ENCODE peak calls at places on chromosomes 11 and 22, in four cellular contexts. Y is transverse colon, A is K562, I is stomach. O is an unnamed sample.

GRCh38 chr22:48436201-48436931 is 1391.3 kb downstream of the BRD1 start:
- DNase-seq in Y (no peak), A (no peak), I (no peak), O (no peak)

GRCh38 chr22:45314054-45314721 is 4.5 kb downstream of the FAM118A start:
- DNase-seq in Y (no peak), A (peak), I (no peak), O (no peak)

GRCh38 chr11:8533332-8533731 is 60.7 kb downstream of the STK33 start:
- DNase-seq in Y (no peak), A (no peak), I (no peak), O (no peak)

GRCh38 chr11:130840683-130841082 is 75.6 kb downstream of the SNX19 start:
- DNase-seq in Y (no peak), A (no peak), I (no peak), O (no peak)

GRCh38 chr11:119101759-119102423 is at the start of gene DPAGT1:
- DNase-seq in Y (peak), A (peak), I (peak), O (peak)

GRCh38 chr22:17171313-17172171 is 12.5 kb upstream of the HDHD5 start:
- DNase-seq in Y (peak), A (peak), I (peak), O (peak)

GRCh38 chr11:117668291-117668690 is 128.7 kb downstream of the DSCAML1 start:
- DNase-seq in Y (no peak), A (no peak), I (no peak), O (no peak)

GRCh38 chr11:63862923-63863322 is 24.0 kb downstream of the MARK2 start:
- DNase-seq in Y (peak), A (no peak), I (peak), O (no peak)

GRCh38 chr22:12613199-12613598 is 2914.8 kb upstream of the OR11H1 start:
- DNase-seq in Y (no peak), A (no peak), I (no peak), O (no peak)

GRCh38 chr11:45919806-45920530 is 2.3 kb upstream of the PEX16 start:
- DNase-seq in Y (no peak), A (no peak), I (peak), O (peak)

GRCh38 chr11:61489833-61490585 is 18.5 kb upstream of the LRRC10B start:
- DNase-seq in Y (no peak), A (peak), I (no peak), O (no peak)

GRCh38 chr22:26835023-26835422 is 177.6 kb downstream of the MIAT start:
- DNase-seq in Y (no peak), A (no peak), I (no peak), O (no peak)

GRCh38 chr22:42743501-42743991 is 22.9 kb upstream of the A4GALT start:
- DNase-seq in Y (peak), A (no peak), I (no peak), O (peak)

GRCh38 chr11:117187428-117187798 is 8.9 kb downstream of the SIDT2 start:
- DNase-seq in Y (no peak), A (no peak), I (peak), O (no peak)

GRCh38 chr22:36775589-36775965 is 342 bp downstream of the IFT27 start:
- DNase-seq in Y (peak), A (no peak), I (peak), O (peak)

GRCh38 chr22:22074634-22075381 is 92.2 kb upstream of the TOP3B start:
- DNase-seq in Y (no peak), A (no peak), I (no peak), O (no peak)

GRCh38 chr11:72668645-72669347 is 5.4 kb downstream of the PDE2A start:
- DNase-seq in Y (no peak), A (no peak), I (no peak), O (no peak)

GRCh38 chr11:128394436-128395089 is 192.8 kb downstream of the ETS1 start:
- DNase-seq in Y (no peak), A (no peak), I (no peak), O (no peak)

GRCh38 chr11:64201524-64201923 is 5.0 kb upstream of the FERMT3 start:
- DNase-seq in Y (no peak), A (no peak), I (no peak), O (no peak)

GRCh38 chr11:19394525-19395016 is 153.8 kb upstream of the E2F8 start:
- DNase-seq in Y (no peak), A (no peak), I (no peak), O (no peak)

GRCh38 chr11:30549565-30549964 is 36.6 kb downstream of the MPPED2 start:
- DNase-seq in Y (no peak), A (no peak), I (no peak), O (no peak)

GRCh38 chr22:48662476-48663150 is 1165.1 kb downstream of the BRD1 start:
- DNase-seq in Y (no peak), A (no peak), I (no peak), O (no peak)

GRCh38 chr22:24153353-24153752 is 27.9 kb upstream of the SUSD2 start:
- DNase-seq in Y (peak), A (no peak), I (no peak), O (no peak)

GRCh38 chr11:86116386-86116726 is 47.5 kb upstream of the PICALM start:
- DNase-seq in Y (no peak), A (no peak), I (no peak), O (no peak)

GRCh38 chr11:130908061-130908460 is 8.2 kb downstream of the SNX19 start:
- DNase-seq in Y (no peak), A (no peak), I (no peak), O (no peak)

GRCh38 chr11:27234043-27234668 is 128.9 kb downstream of the CCDC34 start:
- DNase-seq in Y (peak), A (no peak), I (no peak), O (no peak)

GRCh38 chr22:26391623-26392022 is 37.4 kb upstream of the ASPHD2 start:
- DNase-seq in Y (no peak), A (no peak), I (no peak), O (no peak)

GRCh38 chr22:45972091-45972867 is 4.7 kb downstream of the WNT7B start:
- DNase-seq in Y (no peak), A (no peak), I (no peak), O (peak)

GRCh38 chr11:76947190-76947589 is 86.5 kb downstream of the ACER3 start:
- DNase-seq in Y (no peak), A (no peak), I (no peak), O (no peak)

GRCh38 chr11:128488471-128488870 is 98.9 kb downstream of the ETS1 start:
- DNase-seq in Y (no peak), A (no peak), I (no peak), O (no peak)

DNA sequence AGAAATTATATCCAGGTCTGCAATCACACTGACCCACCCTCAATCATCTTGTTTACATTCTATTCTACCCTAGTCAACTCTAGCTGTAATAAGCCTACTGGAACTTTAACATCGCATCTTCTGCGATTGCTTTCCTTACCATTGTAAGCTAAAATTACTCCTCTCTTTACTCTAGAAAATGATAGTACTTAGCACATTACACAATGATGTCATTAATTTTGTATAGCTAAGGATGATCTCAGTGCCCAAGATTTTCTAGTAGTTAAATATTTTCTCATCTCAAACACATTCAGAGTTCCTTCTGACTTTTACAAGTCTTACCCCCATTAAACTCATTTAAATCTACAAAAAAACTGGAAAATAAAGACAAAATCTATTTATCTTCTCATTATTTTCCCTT is 39.6 kb upstream of the CTSC start:
- DNase-seq in Y (no peak), A (no peak), I (no peak), O (no peak)
- TF ChIP-seq CTCF in Y (no peak), A (no peak), I (no peak), O (no peak)

GRCh38 chr11:68680541-68681231 is 3.7 kb upstream of the GAL start:
- DNase-seq in Y (no peak), A (no peak), I (no peak), O (no peak)
- TF ChIP-seq POLR2AphosphoS5 in Y (no peak), A (no peak), I (no peak), O (no peak)

GRCh38 chr11:70557742-70558485 is 159.6 kb downstream of the CTTN start:
- DNase-seq in Y (no peak), A (no peak), I (no peak), O (no peak)

GRCh38 chr11:70555092-70555491 is 156.8 kb downstream of the CTTN start:
- DNase-seq in Y (no peak), A (no peak), I (no peak), O (no peak)

GRCh38 chr11:70558651-70559050 is 160.3 kb downstream of the CTTN start:
- DNase-seq in Y (no peak), A (no peak), I (no peak), O (no peak)

GRCh38 chr11:70559516-70559915 is 161.2 kb downstream of the CTTN start:
- DNase-seq in Y (no peak), A (no peak), I (no peak), O (no peak)

DNA sequence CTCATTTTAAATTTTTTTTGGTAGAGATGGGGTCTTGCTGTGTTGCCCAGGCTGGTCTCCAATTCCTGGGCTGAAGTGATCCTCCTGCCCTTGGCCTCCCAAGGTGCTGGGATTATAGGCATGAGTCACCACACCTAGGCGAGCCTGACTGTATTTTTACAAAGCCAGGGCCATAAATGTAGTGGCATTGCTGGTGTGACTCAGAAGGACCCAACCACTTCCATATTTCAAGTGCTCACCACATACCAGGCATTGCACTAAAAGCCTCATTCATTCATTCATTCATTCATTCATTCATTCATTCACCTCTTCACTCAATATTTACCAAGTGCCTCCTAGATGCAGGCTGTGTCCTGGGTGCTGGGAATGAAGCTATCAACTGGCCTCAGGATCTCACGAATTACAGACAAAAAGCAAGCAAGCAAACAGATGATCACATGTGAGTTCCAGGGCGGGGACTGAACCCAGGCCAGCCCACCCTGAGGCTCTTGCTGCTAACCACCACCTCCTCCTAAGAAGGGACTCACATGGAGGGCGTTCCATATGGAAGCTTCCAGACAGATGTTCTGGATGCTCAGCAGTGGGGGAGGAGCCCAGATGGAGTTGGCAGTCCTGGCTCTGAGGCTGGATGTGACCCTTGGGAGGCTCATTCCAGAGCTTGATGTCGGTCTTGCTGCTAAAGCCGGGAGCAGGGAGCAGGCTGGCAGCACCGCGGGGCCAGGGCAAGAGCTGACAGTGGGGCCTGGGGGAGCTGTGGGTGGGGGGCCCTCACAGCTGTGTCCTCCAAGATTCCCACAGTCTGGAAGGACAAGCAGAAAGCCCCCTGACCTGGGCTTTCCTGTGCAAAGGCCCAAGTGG is 158.8 kb downstream of the CTTN start:
- DNase-seq in Y (peak), A (no peak), I (no peak), O (no peak)
- TF ChIP-seq CTCF in Y (no peak), A (no peak), I (no peak), O (no peak)

DNA sequence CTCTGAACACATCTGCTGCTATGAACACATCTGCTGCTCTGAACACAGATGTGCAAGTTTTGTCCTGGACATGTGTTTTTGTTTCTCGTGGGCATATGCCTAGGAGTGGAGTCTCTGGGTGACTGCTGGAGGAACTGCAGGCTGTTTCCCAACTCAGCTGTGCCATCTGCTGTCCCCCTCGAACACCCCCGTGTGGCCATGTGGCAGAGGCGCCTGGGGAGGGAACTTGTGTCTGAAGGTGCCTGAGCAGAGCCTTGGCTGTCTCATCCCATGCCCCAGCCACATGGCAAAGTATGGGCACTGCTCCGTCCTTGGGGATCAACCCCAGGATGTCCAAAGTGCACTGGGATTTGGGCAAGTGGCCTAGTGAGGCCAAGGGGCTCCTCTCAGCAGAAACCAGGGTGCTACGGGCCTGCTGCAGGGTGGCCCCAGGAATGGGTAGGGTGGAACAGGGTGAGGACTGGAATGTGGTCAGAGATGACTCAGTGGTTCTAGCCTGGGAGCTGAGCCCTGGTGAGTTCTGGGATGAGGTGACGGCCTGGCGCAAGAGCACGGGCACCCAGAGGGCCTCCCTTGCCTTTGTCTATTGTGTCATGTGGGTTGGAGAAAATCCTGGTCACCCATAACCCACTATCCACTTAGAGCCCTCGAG is 14.7 kb downstream of the GATD1 start:
- DNase-seq in Y (peak), A (peak), I (peak), O (no peak)
- TF ChIP-seq POLR2AphosphoS5 in Y (no peak), A (no peak), I (no peak), O (no peak)

GRCh38 chr11:42410251-42410956 is 901.4 kb upstream of the API5 start:
- DNase-seq in Y (no peak), A (no peak), I (no peak), O (no peak)

GRCh38 chr11:42407379-42407778 is 904.4 kb upstream of the API5 start:
- DNase-seq in Y (no peak), A (no peak), I (peak), O (no peak)
- TF ChIP-seq CTCF in Y (no peak), A (no peak), I (no peak), O (no peak)

DNA sequence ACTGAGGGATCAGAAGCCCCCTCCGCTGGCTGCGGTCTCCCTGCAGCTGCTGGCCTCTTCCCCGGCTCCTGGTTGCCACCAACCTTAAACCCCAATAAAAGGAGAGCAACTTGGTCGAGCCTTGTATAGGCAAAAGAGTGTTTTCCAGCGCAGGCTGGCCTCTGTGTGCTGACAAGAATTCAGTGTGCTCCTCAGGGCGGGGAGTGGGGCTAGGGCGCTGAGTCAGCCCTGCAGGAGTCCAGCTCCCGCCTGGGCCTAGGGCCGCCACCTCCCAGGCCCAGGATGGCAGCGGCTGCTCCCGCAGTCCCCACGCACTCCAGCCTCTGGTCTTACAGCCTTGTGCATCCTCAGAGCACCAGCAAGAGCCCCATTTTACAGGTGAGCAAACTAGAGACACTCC is at the start of gene SHISAL1:
- DNase-seq in Y (no peak), A (no peak), I (no peak), O (no peak)
- TF ChIP-seq POLR2AphosphoS5 in Y (no peak), A (no peak), I (no peak), O (no peak)

GRCh38 chr11:103862049-103862826 is 174.2 kb upstream of the DDI1 start:
- DNase-seq in Y (no peak), A (no peak), I (no peak), O (no peak)
- TF ChIP-seq CTCF in Y (no peak), A (no peak), I (no peak), O (no peak)

GRCh38 chr22:50399751-50400331 is 56.7 kb downstream of the PPP6R2 start:
- DNase-seq in Y (peak), A (peak), I (peak), O (no peak)

GRCh38 chr22:50398698-50399648 is 55.8 kb downstream of the PPP6R2 start:
- DNase-seq in Y (no peak), A (no peak), I (peak), O (no peak)

GRCh38 chr22:50400931-50401330 is 57.8 kb downstream of the PPP6R2 start:
- DNase-seq in Y (no peak), A (no peak), I (no peak), O (no peak)

GRCh38 chr22:50400406-50400805 is 57.3 kb downstream of the PPP6R2 start:
- DNase-seq in Y (no peak), A (no peak), I (no peak), O (no peak)

DNA sequence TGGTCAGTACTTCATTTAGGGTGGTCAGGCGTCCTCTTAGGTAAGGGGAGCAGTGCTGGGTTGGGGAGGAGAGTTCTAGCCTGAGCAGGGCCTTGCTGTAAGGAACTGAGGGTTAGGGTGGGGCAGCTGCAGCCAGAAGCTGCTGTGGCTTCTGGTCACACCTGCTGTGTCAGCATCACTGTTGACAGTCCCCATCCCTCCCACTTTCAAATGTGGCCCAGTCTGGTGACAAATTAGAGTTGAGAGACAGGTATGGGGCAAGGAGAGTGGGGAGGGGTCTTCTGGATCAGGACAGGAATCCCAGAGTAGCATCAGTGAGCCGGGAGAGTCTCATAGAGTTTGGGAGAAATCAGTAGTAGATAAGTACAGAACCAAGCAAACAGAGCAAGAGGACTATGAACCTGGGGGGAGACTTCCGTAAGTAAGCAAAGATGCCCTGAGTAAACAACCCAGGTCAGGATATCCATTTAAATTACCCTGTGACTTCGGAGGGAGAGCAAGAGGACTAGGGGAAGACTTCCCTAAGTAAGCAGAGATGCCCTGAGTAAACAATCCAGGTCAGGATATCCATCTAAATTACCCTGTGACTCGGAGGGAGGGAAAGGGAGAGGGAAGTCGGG is 53.7 kb downstream of the PPP6R2 start:
- DNase-seq in Y (no peak), A (no peak), I (no peak), O (no peak)
- TF ChIP-seq POLR2AphosphoS5 in Y (no peak), A (no peak), I (no peak), O (no peak)

O was measured in prostate gland.